ENCODE peak calls at places on chromosomes 11 and 22, in eight cellular contexts. One of them, this sample, is unnamed.
A peak's percentile ranks its signal among the peaks of the same experiment; 100 is the strongest.

GRCh38 chr11:34165786-34166557 is 60.5 kb downstream of the NAT10 start:
- DNase-seq in heart left ventricle: peak; percentile 35
- DNase-seq in adrenal gland: peak; percentile 80
- DNase-seq in ovary: no peak
- DNase-seq in Peyer's patch: no peak
- DNase-seq in stomach: no peak
- DNase-seq in tibial nerve: no peak
- DNase-seq in breast epithelium: no peak
- DNase-seq in this sample: no peak

GRCh38 chr11:15654397-15654915 is 539.7 kb downstream of the INSC start:
- DNase-seq in heart left ventricle: no peak
- DNase-seq in adrenal gland: no peak
- DNase-seq in ovary: no peak
- DNase-seq in Peyer's patch: no peak
- DNase-seq in stomach: no peak
- DNase-seq in tibial nerve: no peak
- DNase-seq in breast epithelium: no peak
- DNase-seq in this sample: no peak

GRCh38 chr22:40391417-40391816 is 21.0 kb downstream of the SGSM3 start:
- DNase-seq in heart left ventricle: no peak
- DNase-seq in adrenal gland: no peak
- DNase-seq in ovary: no peak
- DNase-seq in Peyer's patch: no peak
- DNase-seq in stomach: no peak
- DNase-seq in tibial nerve: no peak
- DNase-seq in breast epithelium: no peak
- DNase-seq in this sample: no peak

GRCh38 chr22:19621372-19622060 is 92.8 kb upstream of the SEPTIN5 start:
- DNase-seq in heart left ventricle: no peak
- DNase-seq in adrenal gland: no peak
- DNase-seq in ovary: no peak
- DNase-seq in Peyer's patch: no peak
- DNase-seq in stomach: no peak
- DNase-seq in tibial nerve: no peak
- DNase-seq in breast epithelium: no peak
- DNase-seq in this sample: no peak

GRCh38 chr22:27433585-27434190 is 367.9 kb downstream of the MN1 start:
- DNase-seq in heart left ventricle: no peak
- DNase-seq in adrenal gland: no peak
- DNase-seq in ovary: no peak
- DNase-seq in Peyer's patch: no peak
- DNase-seq in stomach: no peak
- DNase-seq in tibial nerve: no peak
- DNase-seq in breast epithelium: no peak
- DNase-seq in this sample: no peak

GRCh38 chr11:8699903-8700302 is 17.3 kb downstream of the RPL27A start:
- DNase-seq in heart left ventricle: no peak
- DNase-seq in adrenal gland: peak; percentile 49
- DNase-seq in ovary: no peak
- DNase-seq in Peyer's patch: no peak
- DNase-seq in stomach: no peak
- DNase-seq in tibial nerve: peak; percentile 38
- DNase-seq in breast epithelium: no peak
- DNase-seq in this sample: peak; percentile 84

GRCh38 chr11:76523147-76523546 is 78.3 kb downstream of the EMSY start:
- DNase-seq in heart left ventricle: no peak
- DNase-seq in adrenal gland: no peak
- DNase-seq in ovary: no peak
- DNase-seq in Peyer's patch: no peak
- DNase-seq in stomach: no peak
- DNase-seq in tibial nerve: no peak
- DNase-seq in breast epithelium: no peak
- DNase-seq in this sample: no peak

GRCh38 chr11:107705027-107705426 is 6.8 kb downstream of the SLN start:
- DNase-seq in heart left ventricle: no peak
- DNase-seq in adrenal gland: no peak
- DNase-seq in ovary: no peak
- DNase-seq in Peyer's patch: no peak
- DNase-seq in stomach: no peak
- DNase-seq in tibial nerve: no peak
- DNase-seq in breast epithelium: no peak
- DNase-seq in this sample: peak; percentile 33

GRCh38 chr11:69356703-69357457 is 62.9 kb downstream of the MYEOV start:
- DNase-seq in heart left ventricle: no peak
- DNase-seq in adrenal gland: peak; percentile 12
- DNase-seq in ovary: no peak
- DNase-seq in Peyer's patch: no peak
- DNase-seq in stomach: peak; percentile 15
- DNase-seq in tibial nerve: no peak
- DNase-seq in breast epithelium: no peak
- DNase-seq in this sample: no peak

GRCh38 chr11:44574620-44575287 is 9.3 kb downstream of the CD82 start:
- DNase-seq in heart left ventricle: no peak
- DNase-seq in adrenal gland: no peak
- DNase-seq in ovary: no peak
- DNase-seq in Peyer's patch: peak; percentile 60
- DNase-seq in stomach: peak; percentile 53
- DNase-seq in tibial nerve: no peak
- DNase-seq in breast epithelium: no peak
- DNase-seq in this sample: peak; percentile 71

GRCh38 chr22:41909290-41910049 is 5.4 kb downstream of the SHISA8 start:
- DNase-seq in heart left ventricle: no peak
- DNase-seq in adrenal gland: no peak
- DNase-seq in ovary: no peak
- DNase-seq in Peyer's patch: peak; percentile 49
- DNase-seq in stomach: no peak
- DNase-seq in tibial nerve: no peak
- DNase-seq in breast epithelium: no peak
- DNase-seq in this sample: no peak

GRCh38 chr11:88666364-88666763 is 328.8 kb upstream of the CTSC start:
- DNase-seq in heart left ventricle: no peak
- DNase-seq in adrenal gland: no peak
- DNase-seq in ovary: no peak
- DNase-seq in Peyer's patch: no peak
- DNase-seq in stomach: no peak
- DNase-seq in tibial nerve: no peak
- DNase-seq in breast epithelium: no peak
- DNase-seq in this sample: no peak
- TF ChIP-seq POLR2A in heart left ventricle: no peak
- TF ChIP-seq POLR2A in adrenal gland: no peak
- TF ChIP-seq POLR2A in ovary: no peak
- TF ChIP-seq POLR2A in Peyer's patch: no peak
- TF ChIP-seq POLR2A in stomach: no peak
- TF ChIP-seq POLR2A in tibial nerve: no peak
- TF ChIP-seq POLR2A in breast epithelium: no peak
- TF ChIP-seq POLR2A in this sample: no peak

GRCh38 chr11:126268708-126269579 is at the start of the genes FOXRED1 and SRPRA:
- DNase-seq in heart left ventricle: peak; percentile 100
- DNase-seq in adrenal gland: peak; percentile 100
- DNase-seq in ovary: peak; percentile 100
- DNase-seq in Peyer's patch: peak; percentile 99
- DNase-seq in stomach: peak; percentile 100
- DNase-seq in tibial nerve: peak; percentile 99
- DNase-seq in breast epithelium: peak; percentile 100
- DNase-seq in this sample: peak; percentile 93
- TF ChIP-seq POLR2A in heart left ventricle: no peak
- TF ChIP-seq POLR2A in adrenal gland: peak; percentile 85
- TF ChIP-seq POLR2A in ovary: peak; percentile 88
- TF ChIP-seq POLR2A in Peyer's patch: peak; percentile 80
- TF ChIP-seq POLR2A in stomach: no peak
- TF ChIP-seq POLR2A in tibial nerve: peak; percentile 78
- TF ChIP-seq POLR2A in breast epithelium: peak; percentile 76
- TF ChIP-seq POLR2A in this sample: peak; percentile 71

GRCh38 chr22:16975155-16975885 is 32.7 kb downstream of the GAB4 start:
- DNase-seq in heart left ventricle: no peak
- DNase-seq in adrenal gland: no peak
- DNase-seq in ovary: no peak
- DNase-seq in Peyer's patch: no peak
- DNase-seq in stomach: no peak
- DNase-seq in tibial nerve: no peak
- DNase-seq in breast epithelium: no peak
- DNase-seq in this sample: no peak

GRCh38 chr22:16970446-16970845 is 37.6 kb downstream of the GAB4 start:
- DNase-seq in heart left ventricle: no peak
- DNase-seq in adrenal gland: no peak
- DNase-seq in ovary: no peak
- DNase-seq in Peyer's patch: no peak
- DNase-seq in stomach: no peak
- DNase-seq in tibial nerve: no peak
- DNase-seq in breast epithelium: no peak
- DNase-seq in this sample: no peak

GRCh38 chr22:16973591-16974297 is 34.3 kb downstream of the GAB4 start:
- DNase-seq in heart left ventricle: no peak
- DNase-seq in adrenal gland: no peak
- DNase-seq in ovary: no peak
- DNase-seq in Peyer's patch: no peak
- DNase-seq in stomach: peak; percentile 4
- DNase-seq in tibial nerve: no peak
- DNase-seq in breast epithelium: no peak
- DNase-seq in this sample: no peak

GRCh38 chr22:16972311-16972710 is 35.7 kb downstream of the GAB4 start:
- DNase-seq in heart left ventricle: no peak
- DNase-seq in adrenal gland: no peak
- DNase-seq in ovary: no peak
- DNase-seq in Peyer's patch: no peak
- DNase-seq in stomach: peak; percentile 10
- DNase-seq in tibial nerve: no peak
- DNase-seq in breast epithelium: no peak
- DNase-seq in this sample: no peak

DNA sequence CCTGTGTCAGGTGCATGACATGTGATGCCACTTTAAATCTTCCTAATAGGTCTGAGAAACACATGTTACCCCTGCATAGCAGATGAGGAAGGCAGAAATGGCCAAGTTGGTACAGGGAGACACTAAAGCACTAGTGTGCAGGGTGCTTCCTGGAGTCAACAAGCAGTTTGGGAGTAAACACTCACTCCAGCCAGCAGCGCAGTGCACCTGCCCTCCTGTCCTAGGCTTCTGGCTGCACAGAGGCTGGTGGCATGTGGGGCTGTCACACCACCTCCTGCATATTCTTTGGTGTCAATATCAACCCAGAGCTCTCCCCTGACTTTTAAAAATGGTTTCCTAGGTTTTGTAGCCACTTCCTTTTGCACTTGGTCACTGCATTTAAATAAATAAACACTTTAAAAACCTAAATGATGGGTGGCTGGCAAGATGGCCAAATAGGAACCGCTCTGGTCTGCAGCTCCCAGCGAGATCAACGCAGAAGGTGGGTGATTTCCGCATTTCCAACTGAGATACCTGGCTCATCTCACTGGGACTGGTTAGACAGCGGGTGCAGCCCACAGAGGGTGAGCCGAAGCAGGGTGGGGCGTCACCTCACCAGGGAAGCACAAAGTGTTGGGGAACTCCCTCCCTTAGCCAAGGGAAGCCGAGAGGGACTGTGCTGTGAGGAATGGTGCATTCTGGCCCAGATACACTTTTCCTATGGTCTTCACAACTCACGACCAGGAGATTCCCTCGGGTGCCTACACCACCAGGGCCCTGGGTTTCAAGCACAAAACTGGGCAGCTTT is 33.5 kb downstream of the GAB4 start:
- DNase-seq in heart left ventricle: no peak
- DNase-seq in adrenal gland: no peak
- DNase-seq in ovary: no peak
- DNase-seq in Peyer's patch: no peak
- DNase-seq in stomach: no peak
- DNase-seq in tibial nerve: no peak
- DNase-seq in breast epithelium: no peak
- DNase-seq in this sample: no peak
- TF ChIP-seq POLR2A in heart left ventricle: no peak
- TF ChIP-seq POLR2A in adrenal gland: no peak
- TF ChIP-seq POLR2A in ovary: no peak
- TF ChIP-seq POLR2A in Peyer's patch: no peak
- TF ChIP-seq POLR2A in stomach: no peak
- TF ChIP-seq POLR2A in tibial nerve: no peak
- TF ChIP-seq POLR2A in breast epithelium: no peak
- TF ChIP-seq POLR2A in this sample: no peak

DNA sequence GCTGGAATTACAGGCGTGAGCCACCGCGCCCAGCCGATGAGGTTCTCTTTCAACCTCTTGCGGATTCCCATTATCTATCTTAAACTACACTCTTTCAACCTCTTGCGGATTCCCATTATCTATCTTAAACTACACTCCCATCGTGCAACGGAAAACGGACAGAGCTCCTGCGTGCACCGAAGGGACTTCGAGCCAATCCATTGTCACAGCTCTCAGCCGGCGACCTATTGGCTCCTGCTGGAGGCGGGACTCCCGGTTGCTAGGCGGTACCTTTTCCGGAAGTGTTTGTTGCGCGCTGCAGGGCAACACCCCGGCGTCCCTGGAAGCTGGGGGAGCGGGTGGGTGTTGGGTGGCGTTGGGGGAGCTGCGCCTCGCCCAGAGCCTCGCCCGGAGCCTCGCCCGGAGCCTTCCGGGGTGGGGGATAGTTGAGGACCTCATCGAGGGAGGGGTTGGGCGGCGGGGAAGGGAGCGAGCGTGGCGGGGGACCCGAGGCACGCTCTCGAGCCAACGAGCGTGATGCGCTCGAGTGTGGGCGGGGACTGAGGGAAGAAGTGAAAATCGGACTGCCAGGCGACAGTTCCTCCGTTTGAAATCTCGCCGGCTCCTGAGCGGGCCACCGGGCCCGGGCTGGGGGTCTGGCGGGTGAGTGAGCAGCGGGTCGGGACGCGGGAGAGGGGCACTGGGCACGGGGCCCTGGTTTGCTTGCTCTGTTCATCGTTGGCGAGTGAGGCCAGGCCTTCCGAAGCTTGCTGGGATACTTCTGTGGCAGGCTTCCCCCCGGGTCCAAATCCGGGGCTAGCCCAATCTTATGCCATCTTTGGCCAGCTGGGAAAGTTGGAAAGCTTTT is at the start of gene CEP164:
- DNase-seq in heart left ventricle: peak; percentile 97
- DNase-seq in adrenal gland: peak; percentile 98
- DNase-seq in ovary: peak; percentile 96
- DNase-seq in Peyer's patch: peak; percentile 92
- DNase-seq in stomach: peak; percentile 95
- DNase-seq in tibial nerve: peak; percentile 89
- DNase-seq in breast epithelium: peak; percentile 94
- DNase-seq in this sample: peak; percentile 87
- TF ChIP-seq POLR2A in heart left ventricle: no peak
- TF ChIP-seq POLR2A in adrenal gland: peak; percentile 73
- TF ChIP-seq POLR2A in ovary: peak; percentile 66
- TF ChIP-seq POLR2A in Peyer's patch: no peak
- TF ChIP-seq POLR2A in stomach: no peak
- TF ChIP-seq POLR2A in tibial nerve: peak; percentile 57
- TF ChIP-seq POLR2A in breast epithelium: peak; percentile 47
- TF ChIP-seq POLR2A in this sample: peak; percentile 60